ENCODE peak calls at places on chromosomes 12 and 14, in seven cellular contexts. S, N, I, J, Q, V and Y are unnamed samples.
A peak's percentile ranks its signal among the peaks of the same experiment; 100 is the strongest.

GRCh38 chr12:93145086-93145485 is 216.0 kb upstream of the EEA1 start:
- DNase-seq in S (no peak), N (peak; percentile 32), I (no peak), J (no peak), Q (no peak), V (no peak), Y (no peak)

GRCh38 chr12:106114084-106115068 is 24.4 kb downstream of the NUAK1 start:
- DNase-seq in S (no peak), N (no peak), I (no peak), J (no peak), Q (no peak), V (no peak), Y (no peak)

GRCh38 chr14:81062816-81063215 is 107.4 kb downstream of the TSHR start:
- DNase-seq in S (no peak), N (peak; percentile 63), I (no peak), J (no peak), Q (peak; percentile 3), V (no peak), Y (peak; percentile 20)

GRCh38 chr14:100859781-100860180 is 33.9 kb downstream of the MEG3 start:
- DNase-seq in S (no peak), N (no peak), I (no peak), J (no peak), Q (no peak), V (no peak), Y (no peak)

GRCh38 chr14:51304428-51304827 is 64.4 kb downstream of the TMX1 start:
- DNase-seq in S (no peak), N (no peak), I (no peak), J (no peak), Q (no peak), V (no peak), Y (no peak)

GRCh38 chr12:52404951-52405350 is 1.2 kb downstream of the KRT82 start:
- DNase-seq in S (no peak), N (no peak), I (no peak), J (no peak), Q (no peak), V (no peak), Y (no peak)

GRCh38 chr14:61537567-61538463 is 157.5 kb upstream of the HIF1A start:
- DNase-seq in S (no peak), N (peak; percentile 56), I (no peak), J (no peak), Q (peak; percentile 92), V (no peak), Y (no peak)

GRCh38 chr14:95348395-95349080 is 28.8 kb upstream of the CLMN start:
- DNase-seq in S (no peak), N (no peak), I (no peak), J (no peak), Q (no peak), V (no peak), Y (no peak)

GRCh38 chr12:13250416-13250815 is 53.9 kb downstream of the EMP1 start:
- DNase-seq in S (no peak), N (no peak), I (no peak), J (no peak), Q (no peak), V (no peak), Y (peak; percentile 33)

GRCh38 chr12:10140001-10140400 is 10.0 kb upstream of the CLEC7A start:
- DNase-seq in S (no peak), N (peak; percentile 68), I (peak; percentile 17), J (no peak), Q (peak; percentile 59), V (no peak), Y (peak; percentile 45)

GRCh38 chr12:124125472-124125871 is 152.5 kb downstream of the ZNF664 start:
- DNase-seq in S (no peak), N (no peak), I (no peak), J (no peak), Q (no peak), V (no peak), Y (no peak)

GRCh38 chr14:99389171-99389826 is 91.4 kb downstream of the SETD3 start:
- DNase-seq in S (no peak), N (peak; percentile 81), I (peak; percentile 25), J (peak; percentile 23), Q (peak; percentile 67), V (no peak), Y (peak; percentile 67)

GRCh38 chr12:132077322-132078100 is 66.6 kb downstream of the DDX51 start:
- DNase-seq in S (no peak), N (no peak), I (no peak), J (no peak), Q (no peak), V (no peak), Y (no peak)

GRCh38 chr12:47757840-47758583 is 668 bp downstream of the RAPGEF3 start:
- DNase-seq in S (no peak), N (peak; percentile 12), I (no peak), J (no peak), Q (no peak), V (no peak), Y (no peak)

GRCh38 chr14:24365600-24366374 is 2.2 kb upstream of the NFATC4 start:
- DNase-seq in S (no peak), N (peak; percentile 91), I (peak; percentile 47), J (peak; percentile 76), Q (peak; percentile 95), V (peak; percentile 74), Y (peak; percentile 93)

GRCh38 chr14:89425931-89426330 is 8.9 kb upstream of the FOXN3 start:
- DNase-seq in S (no peak), N (no peak), I (no peak), J (no peak), Q (peak; percentile 39), V (no peak), Y (peak; percentile 98)

GRCh38 chr14:67417633-67418032 is 5.7 kb upstream of the PLEK2 start:
- DNase-seq in S (no peak), N (no peak), I (no peak), J (no peak), Q (no peak), V (no peak), Y (peak; percentile 42)

GRCh38 chr14:22822017-22822618 is 6.9 kb upstream of the SLC7A7 start:
- DNase-seq in S (no peak), N (no peak), I (no peak), J (peak; percentile 20), Q (peak; percentile 74), V (no peak), Y (no peak)